ENCODE peak calls at places on chromosome 5, in nine cellular contexts. X is retina; V is NCI-H748 treated with DMSO at 0.1 percent for 48 hours; P is spleen; Q is stimulated activated CD4-positive, alpha-beta T cell treated with anti-CD3 and anti-CD28 coated beads, TNF-alpha, amount 100 ng/mL, for 24 hours; T is mucosa of descending colon; R is left ventricle myocardium inferior; M is HT1080; S is fibroblast of the aortic adventitia. K is an unnamed sample.

GRCh38 chr5:90289837-90290236 is 119.7 kb downstream of the CETN3 start:
- DNase-seq in X (no peak), V (no peak), P (no peak), Q (no peak), T (no peak), R (no peak), M (no peak), S (peak), K (no peak)

GRCh38 chr5:91928751-91929521 is 545.8 kb upstream of the ARRDC3 start:
- DNase-seq in X (peak), V (peak), P (no peak), Q (no peak), T (no peak), R (no peak), M (peak), S (peak), K (peak)

GRCh38 chr5:43573058-43573457 is 16.2 kb upstream of the PAIP1 start:
- DNase-seq in X (no peak), V (no peak), P (no peak), Q (no peak), T (no peak), R (no peak), M (no peak), S (peak), K (no peak)

GRCh38 chr5:635321-636055 is 23.3 kb downstream of the CEP72 start:
- DNase-seq in X (no peak), V (no peak), P (peak), Q (no peak), T (no peak), R (no peak), M (no peak), S (no peak), K (no peak)

GRCh38 chr5:41193462-41194166 is 19.7 kb downstream of the C6 start:
- DNase-seq in X (no peak), V (no peak), P (peak), Q (no peak), T (peak), R (peak), M (peak), S (peak), K (peak)

GRCh38 chr5:35987776-35988175 is 3.4 kb downstream of the UGT3A1 start:
- DNase-seq in X (no peak), V (no peak), P (no peak), Q (no peak), T (no peak), R (no peak), M (no peak), S (no peak), K (no peak)

GRCh38 chr5:10747678-10748622 is 13.1 kb downstream of the DAP start:
- DNase-seq in X (no peak), V (no peak), P (no peak), Q (no peak), T (peak), R (no peak), M (no peak), S (no peak), K (no peak)

GRCh38 chr5:180611140-180611850 is 20.0 kb upstream of the SCGB3A1 start:
- DNase-seq in X (no peak), V (no peak), P (no peak), Q (no peak), T (no peak), R (no peak), M (peak), S (no peak), K (peak)

GRCh38 chr5:59665086-59665831 is 228.3 kb downstream of the PDE4D start:
- DNase-seq in X (no peak), V (no peak), P (no peak), Q (no peak), T (no peak), R (no peak), M (no peak), S (no peak), K (no peak)

GRCh38 chr5:109784687-109785086 is 95.0 kb downstream of the MAN2A1 start:
- DNase-seq in X (no peak), V (no peak), P (no peak), Q (no peak), T (no peak), R (no peak), M (no peak), S (no peak), K (no peak)

GRCh38 chr5:107282061-107282460 is 388.7 kb downstream of the EFNA5 start:
- DNase-seq in X (no peak), V (no peak), P (no peak), Q (no peak), T (no peak), R (no peak), M (peak), S (no peak), K (no peak)

GRCh38 chr5:157267766-157268480 is 2.0 kb downstream of the CYFIP2 start:
- DNase-seq in X (no peak), V (no peak), P (no peak), Q (no peak), T (no peak), R (peak), M (no peak), S (no peak), K (no peak)

GRCh38 chr5:174717826-174718455 is 6.4 kb upstream of the MSX2 start:
- DNase-seq in X (no peak), V (no peak), P (no peak), Q (no peak), T (no peak), R (no peak), M (no peak), S (no peak), K (no peak)

GRCh38 chr5:56088431-56088949 is 93.7 kb upstream of the IL6ST start:
- DNase-seq in X (no peak), V (no peak), P (no peak), Q (no peak), T (no peak), R (no peak), M (no peak), S (peak), K (no peak)

GRCh38 chr5:168947212-168947868 is 353.6 kb downstream of the SLIT3 start:
- DNase-seq in X (peak), V (no peak), P (no peak), Q (peak), T (peak), R (peak), M (peak), S (peak), K (peak)

GRCh38 chr5:146290318-146290717 is 48.3 kb upstream of the POU4F3 start:
- DNase-seq in X (no peak), V (no peak), P (no peak), Q (no peak), T (no peak), R (no peak), M (no peak), S (no peak), K (no peak)

GRCh38 chr5:37951946-37952721 is 112.3 kb upstream of the GDNF start:
- DNase-seq in X (no peak), V (no peak), P (no peak), Q (no peak), T (no peak), R (no peak), M (no peak), S (no peak), K (no peak)

GRCh38 chr5:174145821-174146220 is 100.3 kb downstream of the NSG2 start:
- DNase-seq in X (peak), V (peak), P (no peak), Q (no peak), T (no peak), R (no peak), M (peak), S (no peak), K (no peak)

GRCh38 chr5:160506006-160507004 is 84.7 kb downstream of the PTTG1 start:
- DNase-seq in X (peak), V (peak), P (no peak), Q (peak), T (peak), R (no peak), M (no peak), S (peak), K (no peak)

GRCh38 chr5:157926953-157927352 is 68.0 kb upstream of the CLINT1 start:
- DNase-seq in X (peak), V (no peak), P (no peak), Q (no peak), T (no peak), R (no peak), M (no peak), S (no peak), K (no peak)

GRCh38 chr5:172549708-172550095 is 91.4 kb upstream of the NEURL1B start:
- DNase-seq in X (no peak), V (no peak), P (peak), Q (no peak), T (no peak), R (no peak), M (no peak), S (no peak), K (peak)

GRCh38 chr5:91101777-91102379 is 281.2 kb downstream of the ARRDC3 start:
- DNase-seq in X (peak), V (peak), P (peak), Q (peak), T (peak), R (peak), M (peak), S (peak), K (peak)

GRCh38 chr5:172646716-172647285 is 5.7 kb downstream of the NEURL1B start:
- DNase-seq in X (no peak), V (no peak), P (peak), Q (no peak), T (peak), R (peak), M (no peak), S (peak), K (no peak)

GRCh38 chr5:33369470-33370134 is 71.2 kb upstream of the TARS1 start:
- DNase-seq in X (peak), V (no peak), P (no peak), Q (no peak), T (no peak), R (no peak), M (no peak), S (peak), K (no peak)

GRCh38 chr5:111830333-111830732 is 73.3 kb upstream of the NREP start:
- DNase-seq in X (no peak), V (no peak), P (no peak), Q (no peak), T (no peak), R (no peak), M (peak), S (peak), K (no peak)

K was measured in SHP77 treated with DMSO at 0.1 percent for 48 hours.